ENCODE peak calls at places on chromosomes 3 and 15, in nine cellular contexts. O is lung microvascular endothelial cell; Y is EH; H is NCI-H146; J is RWPE1; G is T-helper 1 cell; V is hippocampal formation; B is activated CD4-positive, alpha-beta T cell treated with anti-CD3 and anti-CD28 coated beads for 24 hours; S is A549. I is an unnamed sample.

GRCh38 chr15:93001881-93002280 is 87.1 kb downstream of the RGMA start:
- DNase-seq in O (no peak), Y (no peak), H (no peak), J (no peak), G (no peak), V (no peak), B (no peak), S (no peak), I (no peak)

GRCh38 chr3:124928333-124929202 is 6.0 kb downstream of the MUC13 start:
- DNase-seq in O (peak), Y (peak), H (peak), J (peak), G (peak), V (peak), B (peak), S (peak), I (peak)

GRCh38 chr3:50327943-50328691 is at the start of gene TUSC2:
- DNase-seq in O (peak), Y (peak), H (peak), J (peak), G (peak), V (peak), B (peak), S (peak), I (peak)

GRCh38 chr3:128435058-128435457 is 31.6 kb downstream of the DNAJB8 start:
- DNase-seq in O (no peak), Y (peak), H (no peak), J (no peak), G (no peak), V (no peak), B (no peak), S (no peak), I (peak)

GRCh38 chr15:58431221-58432149 is at the start of gene LIPC:
- DNase-seq in O (no peak), Y (no peak), H (no peak), J (no peak), G (no peak), V (no peak), B (no peak), S (no peak), I (peak)

GRCh38 chr3:178761461-178761860 is 225.2 kb downstream of the KCNMB2 start:
- DNase-seq in O (no peak), Y (no peak), H (no peak), J (no peak), G (no peak), V (no peak), B (no peak), S (no peak), I (no peak)

GRCh38 chr15:59532770-59533379 is 78.7 kb upstream of the GCNT3 start:
- DNase-seq in O (peak), Y (peak), H (peak), J (peak), G (no peak), V (no peak), B (no peak), S (peak), I (peak)

GRCh38 chr15:56244237-56244810 is 645 bp upstream of the RFX7 start:
- DNase-seq in O (peak), Y (peak), H (peak), J (peak), G (peak), V (peak), B (peak), S (peak), I (peak)

GRCh38 chr15:60932051-60932915 is 296.8 kb downstream of the RORA start:
- DNase-seq in O (no peak), Y (peak), H (no peak), J (peak), G (peak), V (no peak), B (peak), S (peak), I (peak)

GRCh38 chr3:58609990-58610389 is 32.8 kb upstream of the FAM107A start:
- DNase-seq in O (no peak), Y (no peak), H (no peak), J (no peak), G (no peak), V (no peak), B (no peak), S (no peak), I (no peak)

GRCh38 chr3:127065561-127066270 is 82.8 kb downstream of the PLXNA1 start:
- DNase-seq in O (no peak), Y (peak), H (no peak), J (no peak), G (no peak), V (no peak), B (no peak), S (no peak), I (no peak)

GRCh38 chr3:21294768-21295167 is 456.2 kb downstream of the ZNF385D start:
- DNase-seq in O (no peak), Y (peak), H (no peak), J (peak), G (no peak), V (no peak), B (no peak), S (no peak), I (no peak)

GRCh38 chr15:84979651-84980050 is 2.0 kb upstream of the PDE8A start:
- DNase-seq in O (no peak), Y (no peak), H (no peak), J (no peak), G (no peak), V (no peak), B (no peak), S (no peak), I (peak)

GRCh38 chr15:25188051-25188450 is 233.3 kb downstream of the SNRPN start:
- DNase-seq in O (no peak), Y (no peak), H (no peak), J (no peak), G (no peak), V (no peak), B (no peak), S (no peak), I (no peak)

GRCh38 chr15:77074350-77074749 is 3.4 kb upstream of the TSPAN3 start:
- DNase-seq in O (no peak), Y (no peak), H (no peak), J (no peak), G (no peak), V (no peak), B (no peak), S (no peak), I (no peak)

GRCh38 chr15:79673416-79674123 is 223.2 kb downstream of the MTHFS start:
- DNase-seq in O (no peak), Y (peak), H (no peak), J (peak), G (no peak), V (no peak), B (peak), S (peak), I (no peak)

GRCh38 chr3:115792206-115792955 is 169.1 kb downstream of the GAP43 start:
- DNase-seq in O (no peak), Y (peak), H (no peak), J (no peak), G (no peak), V (no peak), B (no peak), S (no peak), I (peak)

GRCh38 chr3:182248349-182248880 is 536.7 kb downstream of the SOX2 start:
- DNase-seq in O (peak), Y (no peak), H (peak), J (no peak), G (no peak), V (no peak), B (no peak), S (no peak), I (peak)

GRCh38 chr15:32851619-32852416 is 134.0 kb downstream of the GREM1 start:
- DNase-seq in O (peak), Y (peak), H (no peak), J (peak), G (no peak), V (no peak), B (no peak), S (no peak), I (no peak)

GRCh38 chr3:186519021-186519658 is 25.0 kb downstream of the CRYGS start:
- DNase-seq in O (no peak), Y (no peak), H (no peak), J (no peak), G (peak), V (no peak), B (peak), S (no peak), I (no peak)